ENCODE peak calls at places on chromosomes 3 and 15, in nine cellular contexts. One of them, this sample, is unnamed. For H3K4me1 and H3K27me3, the result is how much of the 10 kb centered on the place peaks cover.

GRCh38 chr3:133895208-133896001 is at the start of gene RAB6B:
- DNase-seq in pancreas: peak
- DNase-seq in GM23248: peak
- DNase-seq in esophagus squamous epithelium: no peak
- DNase-seq in IMR-90: peak
- DNase-seq in endothelial cell of umbilical vein: peak
- DNase-seq in Karpas-422: no peak
- DNase-seq in CD8-positive, alpha-beta T cell: no peak
- DNase-seq in astrocyte: peak
- DNase-seq in this sample: peak

GRCh38 chr3:170751894-170752283 is 118.1 kb downstream of the RPL22L1 start:
- DNase-seq in CD8-positive, alpha-beta T cell: no peak
- DNase-seq in pancreas: no peak
- DNase-seq in Karpas-422: no peak
- DNase-seq in endothelial cell of umbilical vein: no peak
- DNase-seq in astrocyte: no peak
- DNase-seq in IMR-90: peak
- DNase-seq in esophagus squamous epithelium: no peak
- DNase-seq in GM23248: peak
- DNase-seq in this sample: no peak

GRCh38 chr3:58411036-58411435 is 22.6 kb downstream of the PDHB start:
- DNase-seq in pancreas: no peak
- DNase-seq in esophagus squamous epithelium: no peak
- DNase-seq in IMR-90: no peak
- DNase-seq in Karpas-422: no peak
- DNase-seq in GM23248: peak
- DNase-seq in endothelial cell of umbilical vein: no peak
- DNase-seq in astrocyte: no peak
- DNase-seq in CD8-positive, alpha-beta T cell: no peak
- DNase-seq in this sample: no peak

GRCh38 chr15:89822030-89822429 is 7.4 kb upstream of the ANPEP start:
- DNase-seq in astrocyte: no peak
- DNase-seq in IMR-90: no peak
- DNase-seq in pancreas: no peak
- DNase-seq in GM23248: peak
- DNase-seq in endothelial cell of umbilical vein: no peak
- DNase-seq in Karpas-422: no peak
- DNase-seq in CD8-positive, alpha-beta T cell: no peak
- DNase-seq in esophagus squamous epithelium: no peak
- DNase-seq in this sample: no peak

GRCh38 chr3:171860830-171861535 is 17.8 kb downstream of the TMEM212 start:
- DNase-seq in pancreas: no peak
- DNase-seq in astrocyte: peak
- DNase-seq in Karpas-422: no peak
- DNase-seq in endothelial cell of umbilical vein: peak
- DNase-seq in GM23248: peak
- DNase-seq in CD8-positive, alpha-beta T cell: no peak
- DNase-seq in esophagus squamous epithelium: no peak
- DNase-seq in IMR-90: peak
- DNase-seq in this sample: peak

GRCh38 chr3:101189786-101190185 is 130.6 kb downstream of the IMPG2 start:
- DNase-seq in endothelial cell of umbilical vein: no peak
- DNase-seq in esophagus squamous epithelium: no peak
- DNase-seq in IMR-90: peak
- DNase-seq in CD8-positive, alpha-beta T cell: no peak
- DNase-seq in pancreas: no peak
- DNase-seq in astrocyte: no peak
- DNase-seq in GM23248: peak
- DNase-seq in Karpas-422: no peak
- DNase-seq in this sample: no peak

GRCh38 chr3:37752661-37753055 is 109.0 kb upstream of the CTDSPL start:
- DNase-seq in Karpas-422: no peak
- DNase-seq in CD8-positive, alpha-beta T cell: no peak
- DNase-seq in esophagus squamous epithelium: no peak
- DNase-seq in endothelial cell of umbilical vein: no peak
- DNase-seq in IMR-90: no peak
- DNase-seq in GM23248: no peak
- DNase-seq in astrocyte: no peak
- DNase-seq in pancreas: no peak
- DNase-seq in this sample: no peak

GRCh38 chr3:29789686-29790085 is 508.8 kb downstream of the RBMS3 start:
- DNase-seq in CD8-positive, alpha-beta T cell: no peak
- DNase-seq in Karpas-422: no peak
- DNase-seq in pancreas: no peak
- DNase-seq in esophagus squamous epithelium: no peak
- DNase-seq in GM23248: peak
- DNase-seq in astrocyte: peak
- DNase-seq in endothelial cell of umbilical vein: no peak
- DNase-seq in IMR-90: peak
- DNase-seq in this sample: no peak

GRCh38 chr3:38016410-38016809 is 13.0 kb downstream of the PLCD1 start:
- DNase-seq in pancreas: no peak
- DNase-seq in esophagus squamous epithelium: no peak
- DNase-seq in GM23248: no peak
- DNase-seq in astrocyte: no peak
- DNase-seq in CD8-positive, alpha-beta T cell: no peak
- DNase-seq in IMR-90: no peak
- DNase-seq in endothelial cell of umbilical vein: no peak
- DNase-seq in Karpas-422: no peak
- DNase-seq in this sample: no peak

GRCh38 chr3:127015282-127016042 is 32.5 kb downstream of the PLXNA1 start:
- DNase-seq in CD8-positive, alpha-beta T cell: no peak
- DNase-seq in astrocyte: no peak
- DNase-seq in esophagus squamous epithelium: no peak
- DNase-seq in endothelial cell of umbilical vein: no peak
- DNase-seq in IMR-90: no peak
- DNase-seq in GM23248: no peak
- DNase-seq in pancreas: no peak
- DNase-seq in Karpas-422: peak
- DNase-seq in this sample: no peak

GRCh38 chr15:70269331-70269911 is 171.7 kb upstream of the TLE3 start:
- DNase-seq in GM23248: no peak
- DNase-seq in esophagus squamous epithelium: no peak
- DNase-seq in CD8-positive, alpha-beta T cell: no peak
- DNase-seq in Karpas-422: no peak
- DNase-seq in pancreas: no peak
- DNase-seq in IMR-90: no peak
- DNase-seq in astrocyte: no peak
- DNase-seq in endothelial cell of umbilical vein: no peak
- DNase-seq in this sample: no peak

GRCh38 chr15:70268698-70269251 is 171.1 kb upstream of the TLE3 start:
- DNase-seq in CD8-positive, alpha-beta T cell: no peak
- DNase-seq in IMR-90: no peak
- DNase-seq in Karpas-422: peak
- DNase-seq in endothelial cell of umbilical vein: no peak
- DNase-seq in pancreas: no peak
- DNase-seq in esophagus squamous epithelium: no peak
- DNase-seq in astrocyte: no peak
- DNase-seq in GM23248: no peak
- DNase-seq in this sample: no peak

GRCh38 chr15:70270752-70271111 is 173.0 kb upstream of the TLE3 start:
- DNase-seq in CD8-positive, alpha-beta T cell: no peak
- DNase-seq in GM23248: no peak
- DNase-seq in IMR-90: no peak
- DNase-seq in Karpas-422: no peak
- DNase-seq in astrocyte: no peak
- DNase-seq in esophagus squamous epithelium: no peak
- DNase-seq in endothelial cell of umbilical vein: no peak
- DNase-seq in pancreas: no peak
- DNase-seq in this sample: no peak

GRCh38 chr15:70271422-70272088 is 173.8 kb upstream of the TLE3 start:
- DNase-seq in GM23248: peak
- DNase-seq in pancreas: no peak
- DNase-seq in astrocyte: peak
- DNase-seq in endothelial cell of umbilical vein: peak
- DNase-seq in Karpas-422: no peak
- DNase-seq in esophagus squamous epithelium: no peak
- DNase-seq in IMR-90: peak
- DNase-seq in CD8-positive, alpha-beta T cell: no peak
- DNase-seq in this sample: no peak

DNA sequence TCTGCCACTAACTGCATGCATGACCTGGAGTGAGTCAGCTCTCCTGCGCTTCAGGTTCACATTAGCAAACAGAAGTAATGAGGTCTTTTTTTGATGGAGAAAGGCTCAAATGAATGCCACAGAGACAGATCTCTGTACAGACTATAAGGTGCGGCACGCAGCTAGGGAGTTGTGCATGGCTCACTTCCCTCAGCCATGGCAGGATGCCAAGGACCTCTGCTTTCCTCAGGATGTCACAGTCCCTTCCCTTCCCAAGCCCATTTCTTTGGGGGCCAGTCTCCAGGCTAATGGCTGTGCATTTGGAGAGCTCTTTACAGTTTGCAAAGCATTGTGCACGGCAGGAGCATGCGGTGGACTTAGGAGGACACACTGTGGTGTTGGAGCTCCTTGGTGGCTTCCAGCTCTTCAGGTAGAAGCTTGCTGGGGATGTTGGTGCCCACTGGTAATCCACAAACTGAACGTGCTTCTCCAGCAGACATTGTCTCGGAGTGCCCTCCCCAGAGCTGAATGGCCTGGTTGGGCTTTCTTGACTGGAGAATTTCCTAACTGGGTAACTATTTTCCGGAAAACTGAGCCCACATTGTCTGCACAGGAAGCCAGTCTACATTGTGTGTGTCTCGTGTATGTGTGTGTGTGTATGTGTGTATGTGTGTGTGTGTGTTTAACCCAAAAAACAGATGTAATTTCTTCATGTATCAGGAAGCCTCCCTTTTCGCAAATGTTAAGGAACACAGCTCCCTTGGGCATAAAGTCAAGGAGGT is 172.5 kb upstream of the TLE3 start:
- DNase-seq in CD8-positive, alpha-beta T cell: no peak
- DNase-seq in GM23248: no peak
- DNase-seq in esophagus squamous epithelium: no peak
- DNase-seq in endothelial cell of umbilical vein: peak
- DNase-seq in IMR-90: no peak
- DNase-seq in astrocyte: no peak
- DNase-seq in pancreas: no peak
- DNase-seq in Karpas-422: peak
- DNase-seq in this sample: peak
- H3K4me1 ChIP-seq in CD8-positive, alpha-beta T cell: under half
- H3K4me1 ChIP-seq in GM23248: under half
- H3K4me1 ChIP-seq in esophagus squamous epithelium: half or more
- H3K4me1 ChIP-seq in endothelial cell of umbilical vein: under half
- H3K4me1 ChIP-seq in IMR-90: under half
- H3K4me1 ChIP-seq in astrocyte: under half
- H3K4me1 ChIP-seq in pancreas: under half
- H3K4me1 ChIP-seq in Karpas-422: half or more
- H3K4me1 ChIP-seq in this sample: under half

GRCh38 chr15:88708256-88709054 is 69.6 kb downstream of the ISG20 start:
- DNase-seq in pancreas: no peak
- DNase-seq in endothelial cell of umbilical vein: no peak
- DNase-seq in IMR-90: no peak
- DNase-seq in esophagus squamous epithelium: no peak
- DNase-seq in CD8-positive, alpha-beta T cell: no peak
- DNase-seq in Karpas-422: no peak
- DNase-seq in astrocyte: no peak
- DNase-seq in GM23248: peak
- DNase-seq in this sample: peak

GRCh38 chr15:88709960-88710715 is 71.3 kb downstream of the ISG20 start:
- DNase-seq in pancreas: no peak
- DNase-seq in astrocyte: no peak
- DNase-seq in endothelial cell of umbilical vein: no peak
- DNase-seq in Karpas-422: no peak
- DNase-seq in IMR-90: no peak
- DNase-seq in CD8-positive, alpha-beta T cell: no peak
- DNase-seq in GM23248: no peak
- DNase-seq in esophagus squamous epithelium: no peak
- DNase-seq in this sample: no peak

GRCh38 chr15:88705769-88706165 is 67.0 kb downstream of the ISG20 start:
- DNase-seq in GM23248: no peak
- DNase-seq in Karpas-422: no peak
- DNase-seq in astrocyte: no peak
- DNase-seq in esophagus squamous epithelium: no peak
- DNase-seq in endothelial cell of umbilical vein: no peak
- DNase-seq in CD8-positive, alpha-beta T cell: no peak
- DNase-seq in pancreas: no peak
- DNase-seq in IMR-90: no peak
- DNase-seq in this sample: no peak

GRCh38 chr15:88704791-88705768 is 66.3 kb downstream of the ISG20 start:
- DNase-seq in endothelial cell of umbilical vein: peak
- DNase-seq in astrocyte: peak
- DNase-seq in CD8-positive, alpha-beta T cell: no peak
- DNase-seq in Karpas-422: no peak
- DNase-seq in GM23248: peak
- DNase-seq in pancreas: no peak
- DNase-seq in IMR-90: no peak
- DNase-seq in esophagus squamous epithelium: no peak
- DNase-seq in this sample: peak

GRCh38 chr15:88707766-88708165 is 69.0 kb downstream of the ISG20 start:
- DNase-seq in GM23248: peak
- DNase-seq in astrocyte: peak
- DNase-seq in Karpas-422: no peak
- DNase-seq in pancreas: no peak
- DNase-seq in IMR-90: no peak
- DNase-seq in CD8-positive, alpha-beta T cell: no peak
- DNase-seq in esophagus squamous epithelium: no peak
- DNase-seq in endothelial cell of umbilical vein: no peak
- DNase-seq in this sample: no peak
- H3K27me3 ChIP-seq in GM23248: under half
- H3K27me3 ChIP-seq in astrocyte: under half
- H3K27me3 ChIP-seq in Karpas-422: under half
- H3K27me3 ChIP-seq in pancreas: under half
- H3K27me3 ChIP-seq in IMR-90: under half
- H3K27me3 ChIP-seq in CD8-positive, alpha-beta T cell: under half
- H3K27me3 ChIP-seq in esophagus squamous epithelium: half or more
- H3K27me3 ChIP-seq in endothelial cell of umbilical vein: under half
- H3K27me3 ChIP-seq in this sample: half or more

DNA sequence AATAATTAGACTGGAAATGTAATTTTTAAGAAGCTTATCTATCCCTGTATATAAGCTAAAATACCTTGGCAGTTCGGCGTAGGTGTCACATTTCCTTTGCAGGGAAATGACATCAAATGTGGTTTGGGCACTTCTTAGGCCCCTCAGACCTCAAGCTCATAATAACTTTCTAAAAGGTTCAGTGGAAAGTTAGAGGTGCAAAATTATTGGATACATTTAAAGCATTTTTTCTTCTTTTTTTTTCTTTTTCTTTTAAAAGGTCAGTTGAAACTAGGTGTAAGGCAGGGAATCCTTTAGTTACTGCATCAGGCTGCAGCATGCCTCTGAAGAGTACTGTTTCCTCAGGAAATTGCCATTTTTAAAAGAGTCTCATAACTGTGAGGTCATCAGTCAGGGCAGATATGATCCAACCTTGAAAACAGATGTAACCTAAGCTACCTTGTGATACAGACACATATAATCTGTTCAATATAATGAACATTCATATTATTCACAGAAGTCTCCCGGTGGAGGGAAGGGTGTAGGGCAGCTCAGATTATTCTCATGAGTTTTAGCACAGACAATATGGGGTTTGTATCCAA is 4.8 kb downstream of the SACM1L start:
- DNase-seq in Karpas-422: no peak
- DNase-seq in IMR-90: no peak
- DNase-seq in astrocyte: peak
- DNase-seq in esophagus squamous epithelium: no peak
- DNase-seq in CD8-positive, alpha-beta T cell: no peak
- DNase-seq in pancreas: no peak
- DNase-seq in GM23248: peak
- DNase-seq in endothelial cell of umbilical vein: no peak
- DNase-seq in this sample: no peak
- H3K4me3 ChIP-seq in Karpas-422: no peak
- H3K4me3 ChIP-seq in IMR-90: no peak
- H3K4me3 ChIP-seq in astrocyte: no peak
- H3K4me3 ChIP-seq in esophagus squamous epithelium: no peak
- H3K4me3 ChIP-seq in CD8-positive, alpha-beta T cell: peak
- H3K4me3 ChIP-seq in pancreas: no peak
- H3K4me3 ChIP-seq in GM23248: no peak
- H3K4me3 ChIP-seq in endothelial cell of umbilical vein: no peak
- H3K4me3 ChIP-seq in this sample: no peak

GRCh38 chr15:40094156-40094555 is 14.5 kb downstream of the BMF start:
- DNase-seq in Karpas-422: no peak
- DNase-seq in astrocyte: no peak
- DNase-seq in CD8-positive, alpha-beta T cell: no peak
- DNase-seq in IMR-90: no peak
- DNase-seq in esophagus squamous epithelium: no peak
- DNase-seq in endothelial cell of umbilical vein: no peak
- DNase-seq in pancreas: no peak
- DNase-seq in GM23248: no peak
- DNase-seq in this sample: no peak
- H3K4me1 ChIP-seq in Karpas-422: under half
- H3K4me1 ChIP-seq in astrocyte: under half
- H3K4me1 ChIP-seq in CD8-positive, alpha-beta T cell: under half
- H3K4me1 ChIP-seq in IMR-90: half or more
- H3K4me1 ChIP-seq in esophagus squamous epithelium: half or more
- H3K4me1 ChIP-seq in endothelial cell of umbilical vein: under half
- H3K4me1 ChIP-seq in pancreas: half or more
- H3K4me1 ChIP-seq in GM23248: under half
- H3K4me1 ChIP-seq in this sample: under half